ENCODE peak calls at places on chromosome 12, in five cellular contexts. I is effector memory CD4-positive, alpha-beta T cell; M is hepatocyte; C is ovary; A is iris pigment epithelial cell. W is an unnamed sample.

GRCh38 chr12:2879853-2880252 is 2.8 kb downstream of the RHNO1 start:
- DNase-seq in C (no peak), I (no peak), A (peak; percentile 34), M (no peak), W (no peak)

GRCh38 chr12:59595097-59595496 is 732 bp upstream of the SLC16A7 start:
- DNase-seq in C (no peak), M (no peak), A (no peak), I (no peak), W (no peak)

GRCh38 chr12:26252946-26253345 is 57.6 kb downstream of the SSPN start:
- DNase-seq in I (no peak), C (no peak), A (no peak), M (no peak), W (no peak)

GRCh38 chr12:116450406-116450910 is 108.7 kb upstream of the MAP1LC3B2 start:
- DNase-seq in C (no peak), A (no peak), M (no peak), I (no peak), W (no peak)

GRCh38 chr12:68807576-68808387 is at the start of gene MDM2:
- DNase-seq in I (peak; percentile 98), A (peak; percentile 87), M (peak; percentile 96), C (peak; percentile 94), W (peak; percentile 97)

GRCh38 chr12:18965210-18965609 is 164.3 kb upstream of the PLEKHA5 start:
- DNase-seq in C (no peak), M (no peak), A (no peak), I (no peak), W (no peak)

GRCh38 chr12:22978962-22979361 is 354.0 kb downstream of the ETNK1 start:
- DNase-seq in M (peak; percentile 13), A (peak; percentile 95), C (no peak), I (no peak), W (peak; percentile 92)

GRCh38 chr12:76083761-76084276 is 666 bp downstream of the NAP1L1 start:
- DNase-seq in M (peak; percentile 90), C (peak; percentile 77), I (peak; percentile 62), A (peak; percentile 73), W (peak; percentile 92)

GRCh38 chr12:32692358-32692757 is 13.3 kb downstream of the DNM1L start:
- DNase-seq in C (no peak), M (no peak), A (no peak), I (no peak), W (no peak)

GRCh38 chr12:48601013-48601756 is 31.3 kb upstream of the LALBA start:
- DNase-seq in M (peak; percentile 26), C (no peak), I (no peak), A (peak; percentile 65), W (peak; percentile 65)

GRCh38 chr12:15131462-15131861 is 89.8 kb downstream of the RERG start:
- DNase-seq in M (no peak), A (peak; percentile 20), I (no peak), C (no peak), W (no peak)

GRCh38 chr12:98671459-98671858 is 26.4 kb downstream of the APAF1 start:
- DNase-seq in I (no peak), M (no peak), C (no peak), A (no peak), W (peak; percentile 11)

GRCh38 chr12:89544027-89544426 is 18.2 kb upstream of the POC1B start:
- DNase-seq in A (no peak), I (no peak), M (no peak), C (no peak), W (no peak)

GRCh38 chr12:1691123-1692007 is 495 bp downstream of the ADIPOR2 start:
- DNase-seq in M (peak; percentile 67), A (no peak), I (no peak), C (no peak), W (no peak)

GRCh38 chr12:64608901-64609542 is 1.3 kb upstream of the RASSF3 start:
- DNase-seq in M (peak; percentile 68), C (no peak), I (peak; percentile 35), A (peak; percentile 53), W (peak; percentile 45)

GRCh38 chr12:64744422-64745258 is 14.6 kb downstream of the GNS start:
- DNase-seq in A (peak; percentile 49), M (no peak), C (no peak), I (no peak), W (peak; percentile 47)

GRCh38 chr12:53145383-53145782 is 35.1 kb upstream of the ZNF740 start:
- DNase-seq in I (no peak), C (no peak), A (no peak), M (peak; percentile 62), W (no peak)

GRCh38 chr12:57845478-57846284 is 848 bp downstream of the CTDSP2 start:
- DNase-seq in C (peak; percentile 83), I (peak; percentile 28), A (peak; percentile 48), M (peak; percentile 88), W (peak; percentile 65)

GRCh38 chr12:104986022-104986941 is at the start of gene NOPCHAP1:
- DNase-seq in M (peak; percentile 95), I (peak; percentile 65), C (peak; percentile 91), A (peak; percentile 82), W (peak; percentile 95)

GRCh38 chr12:111330800-111331752 is 37.8 kb downstream of the PHETA1 start:
- DNase-seq in A (peak; percentile 57), I (no peak), C (no peak), M (peak; percentile 65), W (peak; percentile 50)

GRCh38 chr12:106247731-106248176 is at the start of gene CKAP4:
- DNase-seq in C (peak; percentile 85), M (peak; percentile 94), I (peak; percentile 29), A (peak; percentile 83), W (peak; percentile 94)

GRCh38 chr12:53558631-53559030 is 51.3 kb upstream of the NPFF start:
- DNase-seq in A (no peak), M (no peak), I (no peak), C (no peak), W (no peak)

GRCh38 chr12:117120787-117121186 is 21.6 kb upstream of the TESC start:
- DNase-seq in C (no peak), A (no peak), I (no peak), M (no peak), W (no peak)

GRCh38 chr12:131030472-131031328 is 77.0 kb downstream of the ADGRD1 start:
- DNase-seq in M (no peak), A (no peak), I (no peak), C (no peak), W (no peak)

GRCh38 chr12:116594325-116595038 is 35.3 kb downstream of the MAP1LC3B2 start:
- DNase-seq in A (no peak), I (no peak), M (no peak), C (no peak), W (no peak)

GRCh38 chr12:106248849-106249371 is 1.1 kb upstream of the CKAP4 start:
- DNase-seq in I (no peak), A (peak; percentile 78), M (no peak), C (no peak), W (peak; percentile 48)

GRCh38 chr12:8655421-8655820 is 7.2 kb downstream of the MFAP5 start:
- DNase-seq in C (no peak), A (no peak), M (no peak), I (no peak), W (no peak)

GRCh38 chr12:936377-937345 is 12.8 kb downstream of the RAD52 start:
- DNase-seq in I (no peak), A (no peak), C (no peak), M (no peak), W (no peak)

GRCh38 chr12:1552171-1552570 is 42.2 kb downstream of the FBXL14 start:
- DNase-seq in C (no peak), A (no peak), M (no peak), I (no peak), W (no peak)

GRCh38 chr12:49358548-49359141 is 8.6 kb upstream of the SPATS2 start:
- DNase-seq in I (no peak), M (peak; percentile 75), A (peak; percentile 58), C (no peak), W (peak; percentile 85)

GRCh38 chr12:19846561-19846960 is 407.3 kb downstream of the AEBP2 start:
- DNase-seq in A (peak; percentile 90), I (no peak), C (no peak), M (peak; percentile 25), W (peak; percentile 68)

GRCh38 chr12:26823391-26823790 is 9.6 kb downstream of the ITPR2 start:
- DNase-seq in C (no peak), M (no peak), I (no peak), A (peak; percentile 71), W (no peak)

GRCh38 chr12:116651089-116651488 is 86.8 kb downstream of the SPRING1 start:
- DNase-seq in M (no peak), A (no peak), I (no peak), C (no peak), W (no peak)

GRCh38 chr12:111816065-111816615 is 25.9 kb upstream of the MAPKAPK5 start:
- DNase-seq in I (no peak), A (no peak), C (no peak), M (peak; percentile 28), W (no peak)

W was measured in astrocyte of the hippocampus.